ENCODE peak calls at places on chromosomes 7 and 10, in nine cellular contexts. V is GM23338; R is colonic mucosa; P is naive thymus-derived CD4-positive, alpha-beta T cell; K is tibial nerve; B is lower lobe of right lung; S is psoas muscle; H is foreskin keratinocyte; L is dorsolateral prefrontal cortex. A is an unnamed sample.

GRCh38 chr10:122727426-122727825 is 27.8 kb upstream of the C10orf120 start:
- DNase-seq in S (no peak), K (no peak), R (no peak), H (no peak), B (no peak), V (no peak), P (no peak), L (no peak), A (no peak)

GRCh38 chr7:99024066-99024465 is 119.8 kb downstream of the SMURF1 start:
- DNase-seq in H (no peak), P (no peak), R (no peak), B (no peak), L (no peak), K (no peak), V (no peak), S (no peak), A (no peak)

GRCh38 chr7:146956853-146957252 is 840.3 kb downstream of the CNTNAP2 start:
- DNase-seq in V (no peak), P (no peak), R (no peak), B (no peak), K (no peak), H (no peak), S (no peak), L (no peak), A (no peak)

GRCh38 chr10:689433-690226 is at the start of gene DIP2C:
- DNase-seq in V (peak), S (peak), K (peak), L (no peak), H (no peak), R (peak), P (no peak), B (peak), A (peak)

GRCh38 chr7:113710310-113711106 is 208.3 kb downstream of the PPP1R3A start:
- DNase-seq in R (peak), H (peak), B (no peak), S (no peak), L (no peak), P (peak), V (peak), K (peak), A (peak)

GRCh38 chr7:50264908-50265307 is 39.6 kb upstream of the IKZF1 start:
- DNase-seq in S (no peak), V (no peak), B (no peak), L (no peak), H (peak), P (no peak), R (no peak), K (no peak), A (no peak)

GRCh38 chr10:100392686-100393003 is 45.6 kb downstream of the SCD start:
- DNase-seq in V (no peak), S (no peak), B (no peak), H (no peak), L (no peak), P (no peak), K (no peak), R (no peak), A (no peak)

GRCh38 chr10:119020627-119020946 is 8.9 kb upstream of the NANOS1 start:
- DNase-seq in R (no peak), L (no peak), H (no peak), S (peak), V (no peak), B (no peak), P (no peak), K (no peak), A (no peak)

GRCh38 chr7:24378871-24379608 is 95.0 kb downstream of the NPY start:
- DNase-seq in L (no peak), K (no peak), V (no peak), S (no peak), P (no peak), H (peak), R (no peak), B (peak), A (no peak)

GRCh38 chr7:84057576-84057975 is 137.0 kb downstream of the SEMA3A start:
- DNase-seq in R (no peak), V (no peak), H (no peak), L (no peak), B (no peak), S (no peak), K (no peak), P (no peak), A (no peak)

GRCh38 chr10:34171957-34172527 is 643.1 kb downstream of the PARD3 start:
- DNase-seq in K (no peak), R (no peak), P (no peak), S (no peak), V (no peak), B (no peak), L (no peak), H (no peak), A (no peak)

GRCh38 chr10:133481086-133481643 is 27.4 kb downstream of the SCART1 start:
- DNase-seq in S (no peak), K (no peak), V (no peak), R (no peak), H (no peak), L (no peak), B (no peak), P (no peak), A (no peak)

GRCh38 chr10:80416401-80417098 is 8.2 kb downstream of the PRXL2A start:
- DNase-seq in B (no peak), P (no peak), H (no peak), K (peak), R (no peak), L (peak), V (no peak), S (peak), A (peak)

GRCh38 chr7:52777423-52777822 is 258.0 kb upstream of the POM121L12 start:
- DNase-seq in P (no peak), B (no peak), L (no peak), H (no peak), K (no peak), R (no peak), V (no peak), S (no peak), A (no peak)
- H3K27ac ChIP-seq in P (no peak), B (no peak), L (no peak), H (no peak), K (no peak), R (no peak), V (no peak), S (no peak), A (no peak)

DNA sequence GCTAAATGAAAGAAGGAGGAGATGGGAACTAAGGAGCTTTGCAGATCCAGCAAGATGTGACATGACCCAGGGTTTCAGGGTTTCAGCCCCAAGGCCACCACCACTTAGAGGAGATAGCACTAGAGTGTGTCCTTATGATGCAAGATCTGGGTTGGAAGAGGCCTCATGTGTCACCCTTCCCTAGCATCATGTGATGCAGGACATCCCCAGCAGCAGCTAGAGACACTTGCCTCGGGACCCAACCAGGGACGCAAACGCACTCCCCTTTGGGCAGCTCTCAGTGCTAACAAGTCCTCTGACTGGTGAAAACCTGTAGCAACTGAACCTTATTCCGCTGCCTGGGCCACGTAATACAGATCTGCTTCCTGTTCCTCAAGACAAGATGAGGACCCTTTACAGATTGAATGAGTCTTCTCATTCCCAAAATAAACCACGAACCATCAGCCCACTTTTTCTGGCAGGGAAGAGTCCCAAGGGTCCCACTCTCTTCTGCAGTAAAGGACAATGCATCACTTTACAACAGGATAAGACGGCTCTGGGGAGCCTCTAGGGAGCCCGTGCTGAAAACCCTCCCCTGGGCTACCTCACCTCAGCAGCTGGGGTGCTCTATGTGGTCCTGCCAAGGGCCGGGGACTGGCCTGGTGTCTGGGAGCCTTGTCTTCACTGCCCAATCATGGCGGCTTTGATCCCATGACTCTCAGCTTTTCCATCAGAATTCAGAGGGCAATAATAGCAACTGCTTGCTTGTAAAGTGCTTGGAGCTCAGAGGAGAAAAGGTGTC is 44.8 kb upstream of the GDF10 start:
- DNase-seq in S (no peak), L (no peak), R (no peak), H (no peak), K (no peak), V (no peak), P (no peak), B (no peak), A (no peak)
- H3K27ac ChIP-seq in S (no peak), L (no peak), R (no peak), H (no peak), K (no peak), V (no peak), P (no peak), B (no peak), A (no peak)

GRCh38 chr7:28986723-28987122 is 28.6 kb upstream of the TRIL start:
- DNase-seq in K (peak), S (no peak), B (no peak), V (no peak), L (no peak), P (no peak), R (no peak), H (no peak), A (no peak)

GRCh38 chr7:28988091-28988490 is 30.0 kb upstream of the TRIL start:
- DNase-seq in V (no peak), B (no peak), P (no peak), R (no peak), L (no peak), H (no peak), S (no peak), K (no peak), A (no peak)

GRCh38 chr7:28989596-28989980 is 31.5 kb upstream of the TRIL start:
- DNase-seq in V (no peak), R (no peak), S (no peak), L (no peak), K (no peak), H (no peak), P (no peak), B (no peak), A (no peak)

GRCh38 chr7:28990200-28990960 is 32.2 kb upstream of the TRIL start:
- DNase-seq in K (peak), R (no peak), P (no peak), S (peak), V (peak), H (no peak), B (no peak), L (no peak), A (peak)

DNA sequence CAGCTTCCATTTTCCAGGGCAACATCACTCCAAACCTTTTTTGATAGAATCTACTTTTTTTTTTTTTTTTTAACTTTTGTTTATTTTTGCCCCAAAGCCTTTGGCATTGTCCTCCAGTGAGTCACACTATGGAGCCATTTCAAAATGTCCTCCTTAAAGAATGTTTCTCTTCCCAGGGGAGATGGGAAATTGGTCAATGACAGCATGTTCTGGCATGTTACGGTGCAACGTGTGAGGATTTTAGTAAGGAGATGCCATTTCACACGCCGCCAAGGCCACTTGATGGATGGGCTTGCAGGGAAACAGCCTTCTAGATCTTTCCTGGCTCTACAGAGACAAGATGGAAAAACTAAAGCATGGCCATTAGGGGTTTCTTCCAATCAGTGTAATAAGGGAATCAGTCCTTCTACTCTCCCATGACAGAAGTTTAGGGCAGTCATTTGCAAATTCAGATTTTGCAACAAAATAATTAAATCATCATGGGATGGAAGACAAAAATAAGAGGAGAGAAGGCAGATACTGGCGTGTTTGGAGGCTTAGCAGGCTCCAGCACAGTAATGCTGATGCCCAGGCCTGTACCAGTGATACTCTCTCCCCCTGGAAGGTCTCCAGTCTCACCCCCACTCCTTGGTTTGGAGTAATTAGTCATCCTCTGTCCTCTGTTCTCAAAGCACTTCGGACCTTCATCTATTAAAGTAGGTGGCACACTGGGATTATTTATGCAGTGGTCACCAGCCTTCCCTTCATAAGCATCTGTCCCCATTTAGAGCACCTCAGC is 30.9 kb upstream of the TRIL start:
- DNase-seq in B (no peak), S (peak), R (peak), L (no peak), V (no peak), P (no peak), K (peak), H (peak), A (no peak)
- H3K27ac ChIP-seq in B (no peak), S (peak), R (no peak), L (no peak), V (no peak), P (no peak), K (no peak), H (no peak), A (no peak)

DNA sequence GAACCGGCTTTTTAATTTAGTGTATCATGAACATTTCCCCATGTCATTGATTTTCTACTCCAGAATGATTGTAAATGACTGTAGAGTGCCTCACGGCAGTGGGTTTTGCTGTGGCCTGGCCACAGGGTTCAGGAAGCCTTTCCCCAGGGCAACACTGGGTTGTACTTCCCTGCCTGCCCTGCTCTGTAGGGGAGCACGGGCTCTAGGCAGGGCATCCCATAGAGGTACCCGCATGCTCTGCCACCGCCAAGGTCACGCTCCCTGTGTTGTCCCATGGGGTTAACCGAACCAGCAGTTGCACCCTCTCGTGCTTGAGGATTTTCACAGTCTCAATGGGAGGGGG is 63.8 kb downstream of the BPGM start:
- DNase-seq in H (no peak), S (no peak), L (no peak), V (no peak), K (no peak), P (no peak), B (no peak), R (no peak), A (no peak)
- H3K27ac ChIP-seq in H (no peak), S (no peak), L (no peak), V (no peak), K (no peak), P (peak), B (no peak), R (no peak), A (no peak)

DNA sequence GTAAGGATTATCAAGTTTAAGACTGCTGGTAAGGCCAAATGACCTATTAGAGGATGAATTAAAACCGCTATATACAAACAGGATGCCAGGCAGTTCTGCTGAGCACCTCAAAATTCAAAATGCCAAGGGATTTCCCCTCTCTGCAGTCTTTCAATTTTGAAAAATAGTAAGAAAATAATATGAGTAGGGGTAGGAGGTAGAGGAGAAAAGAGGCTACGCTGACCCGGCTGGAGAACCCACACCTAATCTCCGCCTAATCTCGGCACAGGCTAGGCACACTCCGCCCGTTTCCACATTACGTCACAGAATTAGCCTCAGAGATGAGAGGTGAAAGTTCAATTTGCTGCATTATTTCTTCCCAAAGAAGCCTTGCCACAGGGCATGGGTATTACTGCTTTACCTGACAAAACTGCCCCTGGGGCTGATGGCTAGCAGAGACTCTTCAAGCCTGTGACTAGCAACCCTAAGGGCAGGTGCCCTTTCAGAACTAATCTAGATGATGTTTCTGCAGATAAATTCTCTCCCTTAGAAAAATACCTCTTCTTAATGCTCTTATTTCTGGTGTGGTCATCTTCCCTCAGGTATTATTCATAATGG is 21.4 kb upstream of the SPOCK2 start:
- DNase-seq in L (no peak), H (no peak), S (no peak), R (no peak), P (no peak), K (no peak), V (no peak), B (no peak), A (no peak)
- H3K27ac ChIP-seq in L (no peak), H (no peak), S (no peak), R (no peak), P (peak), K (no peak), V (no peak), B (peak), A (peak)

DNA sequence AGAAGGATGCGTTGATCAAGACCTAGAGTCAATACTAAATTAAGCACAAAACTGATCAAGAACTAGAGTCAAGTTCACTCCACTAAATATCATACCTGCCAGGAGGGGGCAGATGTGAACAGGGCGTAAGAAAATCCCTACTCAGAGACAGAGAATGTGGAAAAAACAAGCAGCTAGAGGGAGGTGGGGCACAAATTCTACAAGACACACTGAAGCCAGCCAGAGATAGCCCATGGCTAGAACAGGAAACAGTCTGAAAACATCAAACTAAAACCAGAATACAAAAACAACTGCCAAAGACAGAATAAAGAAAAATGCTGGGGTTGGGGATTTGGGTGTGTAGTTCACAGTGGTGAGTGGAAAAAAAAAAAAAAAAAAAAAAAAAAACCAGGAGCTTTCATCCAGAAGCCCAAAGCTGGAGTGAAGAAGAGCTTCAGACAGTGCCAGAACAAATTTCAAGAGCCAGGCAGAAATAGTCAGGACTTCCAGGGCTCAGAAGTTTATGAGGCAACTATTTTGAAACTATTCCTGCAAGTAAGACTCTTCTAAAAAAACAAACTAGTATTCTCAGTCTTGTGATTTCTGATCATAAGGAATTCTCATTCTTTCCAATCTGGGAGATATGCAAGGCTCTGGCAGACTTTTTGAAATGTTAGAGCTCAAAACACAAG is 118.3 kb downstream of the CCDC71L start:
- DNase-seq in R (peak), S (no peak), K (peak), H (peak), B (no peak), P (no peak), L (no peak), V (peak), A (peak)
- H3K27ac ChIP-seq in R (peak), S (no peak), K (no peak), H (no peak), B (peak), P (no peak), L (no peak), V (no peak), A (no peak)

DNA sequence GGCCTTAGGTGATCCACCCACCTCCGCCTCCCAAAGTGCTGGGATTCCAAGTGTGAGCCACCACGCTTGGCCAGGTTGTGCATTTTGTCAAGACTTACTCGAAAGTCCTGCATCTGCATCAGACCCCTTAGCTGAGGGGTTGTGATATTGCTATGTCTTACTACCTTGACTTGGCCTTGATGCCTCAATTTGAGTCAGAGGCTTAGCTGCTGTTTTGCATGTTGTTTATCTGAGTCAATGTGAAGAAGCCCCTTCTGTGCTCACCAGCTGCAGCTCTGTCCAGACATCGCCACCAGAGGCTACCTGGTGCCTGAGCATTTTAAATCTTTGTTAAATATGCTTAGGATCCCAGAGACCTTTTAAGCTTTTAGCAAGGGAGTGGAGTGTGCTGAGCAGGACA is 18.1 kb downstream of the UBE2D4 start:
- DNase-seq in P (no peak), S (no peak), H (no peak), B (no peak), V (no peak), R (no peak), L (no peak), K (no peak), A (no peak)
- H3K27ac ChIP-seq in P (no peak), S (no peak), H (no peak), B (no peak), V (no peak), R (no peak), L (no peak), K (no peak), A (no peak)

A was measured in heart right ventricle.